ENCODE peak calls at places on chromosomes 6 and 20, in seven cellular contexts. E is GM10248; J is effector memory CD8-positive, alpha-beta T cell; V is stimulated activated CD4-positive, alpha-beta T cell treated with anti-CD3 and anti-CD28 coated beads, TNF-alpha, amount 100 ng/mL, for 48 hours; K is Karpas-422; I is A172; M is NB4. A is an unnamed sample.

GRCh38 chr6:118660218-118660569 is 8.8 kb upstream of the CEP85L start:
- DNase-seq in E (no peak), J (peak), V (peak), K (no peak), I (no peak), M (peak), A (no peak)

GRCh38 chr20:45592574-45593189 is 13.6 kb upstream of the WFDC8 start:
- DNase-seq in E (peak), J (peak), V (peak), K (peak), I (peak), M (peak), A (no peak)

GRCh38 chr6:75243333-75244062 is at the start of gene COX7A2:
- DNase-seq in E (peak), J (peak), V (peak), K (peak), I (peak), M (peak), A (peak)

GRCh38 chr6:39887692-39888450 is 46.4 kb downstream of the MOCS1 start:
- DNase-seq in E (no peak), J (no peak), V (no peak), K (no peak), I (peak), M (no peak), A (no peak)

GRCh38 chr6:17987576-17988421 is at the start of gene KIF13A:
- DNase-seq in E (peak), J (peak), V (no peak), K (peak), I (peak), M (peak), A (peak)

GRCh38 chr20:31485450-31486339 is 10.6 kb downstream of the REM1 start:
- DNase-seq in E (no peak), J (no peak), V (no peak), K (no peak), I (no peak), M (peak), A (no peak)

GRCh38 chr6:12119085-12119588 is 107.0 kb downstream of the HIVEP1 start:
- DNase-seq in E (peak), J (peak), V (no peak), K (no peak), I (no peak), M (no peak), A (peak)

GRCh38 chr6:39446909-39447308 is 124.4 kb upstream of the KCNK16 start:
- DNase-seq in E (no peak), J (no peak), V (no peak), K (no peak), I (peak), M (no peak), A (no peak)

GRCh38 chr6:52640916-52641315 is 30.0 kb upstream of the TMEM14A start:
- DNase-seq in E (no peak), J (no peak), V (no peak), K (no peak), I (no peak), M (no peak), A (no peak)

GRCh38 chr6:3624268-3625136 is 127.0 kb downstream of the PXDC1 start:
- DNase-seq in E (no peak), J (no peak), V (no peak), K (no peak), I (no peak), M (no peak), A (no peak)

GRCh38 chr6:3698021-3698420 is 53.5 kb downstream of the PXDC1 start:
- DNase-seq in E (no peak), J (no peak), V (no peak), K (no peak), I (peak), M (no peak), A (no peak)

GRCh38 chr6:21953831-21954801 is 342.7 kb downstream of the PRL start:
- DNase-seq in E (no peak), J (no peak), V (no peak), K (no peak), I (peak), M (peak), A (no peak)

GRCh38 chr6:139839506-139840156 is 465.2 kb upstream of the CITED2 start:
- DNase-seq in E (no peak), J (no peak), V (no peak), K (peak), I (no peak), M (peak), A (no peak)

GRCh38 chr6:106370639-106371038 is 10.1 kb downstream of the CRYBG1 start:
- DNase-seq in E (no peak), J (no peak), V (no peak), K (no peak), I (peak), M (no peak), A (no peak)

GRCh38 chr6:20868397-20869185 is 334.3 kb downstream of the CDKAL1 start:
- DNase-seq in E (no peak), J (no peak), V (no peak), K (no peak), I (no peak), M (no peak), A (no peak)

GRCh38 chr6:145199961-145200360 is 535.4 kb downstream of the EPM2A start:
- DNase-seq in E (no peak), J (no peak), V (no peak), K (no peak), I (no peak), M (no peak), A (no peak)

GRCh38 chr20:41174782-41175181 is 37.4 kb downstream of the PLCG1 start:
- DNase-seq in E (no peak), J (no peak), V (no peak), K (no peak), I (no peak), M (no peak), A (peak)

GRCh38 chr20:6769953-6770831 is 2.7 kb downstream of the BMP2 start:
- DNase-seq in E (peak), J (no peak), V (no peak), K (no peak), I (no peak), M (peak), A (peak)

GRCh38 chr20:25025986-25026605 is 31.8 kb downstream of the ACSS1 start:
- DNase-seq in E (no peak), J (no peak), V (no peak), K (no peak), I (no peak), M (no peak), A (no peak)

GRCh38 chr6:65638047-65638831 is 68.8 kb downstream of the EYS start:
- DNase-seq in E (no peak), J (no peak), V (no peak), K (no peak), I (peak), M (peak), A (no peak)

GRCh38 chr20:48604936-48605335 is 222.9 kb downstream of the PREX1 start:
- DNase-seq in E (no peak), J (no peak), V (no peak), K (no peak), I (no peak), M (no peak), A (no peak)

GRCh38 chr6:317452-318144 is 25.3 kb downstream of the DUSP22 start:
- DNase-seq in E (peak), J (no peak), V (no peak), K (no peak), I (no peak), M (no peak), A (no peak)

GRCh38 chr6:161750677-161751076 is 476.8 kb upstream of the AGPAT4 start:
- DNase-seq in E (no peak), J (no peak), V (no peak), K (no peak), I (peak), M (no peak), A (no peak)

GRCh38 chr20:32483351-32484220 is 101.5 kb downstream of the NOL4L start:
- DNase-seq in E (no peak), J (peak), V (no peak), K (peak), I (peak), M (peak), A (peak)

GRCh38 chr20:52102559-52102958 is 89.0 kb downstream of the ZFP64 start:
- DNase-seq in E (no peak), J (no peak), V (no peak), K (no peak), I (no peak), M (no peak), A (no peak)

GRCh38 chr6:26017567-26017966 is 55.0 kb downstream of the TRIM38 start:
- DNase-seq in E (no peak), J (peak), V (peak), K (no peak), I (no peak), M (peak), A (peak)

GRCh38 chr20:32626859-32627636 is 41.9 kb upstream of the NOL4L start:
- DNase-seq in E (no peak), J (no peak), V (no peak), K (peak), I (peak), M (peak), A (peak)

GRCh38 chr6:104789770-104790190 is 69.9 kb downstream of the HACE1 start:
- DNase-seq in E (peak), J (no peak), V (no peak), K (peak), I (peak), M (peak), A (no peak)

GRCh38 chr20:34643919-34644318 is 33.0 kb downstream of the PIGU start:
- DNase-seq in E (no peak), J (no peak), V (no peak), K (peak), I (no peak), M (peak), A (no peak)

GRCh38 chr20:460707-461106 is 1.6 kb downstream of the TBC1D20 start:
- DNase-seq in E (no peak), J (no peak), V (no peak), K (no peak), I (no peak), M (peak), A (no peak)

GRCh38 chr20:2700913-2701620 is 8.5 kb downstream of the EBF4 start:
- DNase-seq in E (no peak), J (no peak), V (no peak), K (no peak), I (no peak), M (no peak), A (no peak)

GRCh38 chr6:149332602-149333311 is 15.2 kb downstream of the TAB2 start:
- DNase-seq in E (no peak), J (no peak), V (no peak), K (no peak), I (no peak), M (no peak), A (no peak)

GRCh38 chr6:124512431-124512830 is 449.8 kb upstream of the RNF217 start:
- DNase-seq in E (no peak), J (no peak), V (no peak), K (no peak), I (no peak), M (no peak), A (no peak)

A was measured in natural killer cell.